ENCODE peak calls at places on chromosomes 12 and 14, in ten cellular contexts. H is uterus, R is heart right ventricle, Q is Panc1, F is A549, B is H9, Y is lower lobe of right lung, C is thyroid gland, V is DND-41, G is neuronal stem cell. X is an unnamed sample.

GRCh38 chr12:27143676-27144075 is 61.3 kb upstream of the C12orf71 start:
- DNase-seq in R (no peak), F (no peak), Y (no peak), H (no peak), B (no peak), V (no peak), Q (no peak), G (no peak), C (no peak), X (no peak)

GRCh38 chr14:44170099-44170498 is 337.0 kb downstream of the FSCB start:
- DNase-seq in C (no peak), G (no peak), Y (no peak), B (no peak), V (no peak), H (no peak), R (no peak), Q (no peak), F (no peak), X (no peak)

GRCh38 chr14:96486705-96487104 is 15.5 kb upstream of the PAPOLA start:
- DNase-seq in Q (no peak), C (no peak), F (no peak), B (no peak), V (no peak), G (no peak), R (no peak), Y (no peak), H (no peak), X (no peak)

GRCh38 chr12:53160000-53160399 is 20.5 kb upstream of the ZNF740 start:
- DNase-seq in G (no peak), F (no peak), Y (no peak), Q (no peak), B (no peak), C (no peak), V (no peak), H (no peak), R (no peak), X (no peak)

GRCh38 chr14:44657688-44658388 is 150.8 kb upstream of the FSCB start:
- DNase-seq in B (no peak), Q (no peak), R (no peak), V (no peak), H (no peak), C (peak; percentile 13), G (peak; percentile 20), F (peak; percentile 10), Y (no peak), X (no peak)

GRCh38 chr12:55965941-55966407 is at the start of gene PMEL:
- DNase-seq in B (peak; percentile 66), Q (no peak), Y (no peak), H (no peak), V (no peak), F (no peak), R (no peak), G (peak; percentile 65), C (no peak), X (no peak)

GRCh38 chr12:52307836-52308806 is 13.1 kb downstream of the KRT83 start:
- DNase-seq in Y (peak; percentile 78), H (no peak), Q (no peak), V (no peak), C (peak; percentile 87), R (peak; percentile 56), F (peak; percentile 49), B (peak; percentile 84), G (peak; percentile 64), X (no peak)

GRCh38 chr12:132771126-132771838 is 9.7 kb upstream of the ANKLE2 start:
- DNase-seq in Y (no peak), H (no peak), F (no peak), Q (no peak), R (no peak), G (no peak), C (no peak), B (no peak), V (no peak), X (no peak)

GRCh38 chr12:13307143-13307831 is 110.8 kb downstream of the EMP1 start:
- DNase-seq in Q (no peak), C (no peak), H (no peak), B (no peak), R (no peak), Y (no peak), F (no peak), V (no peak), G (no peak), X (no peak)

GRCh38 chr12:47868041-47868440 is 36.8 kb downstream of the VDR start:
- DNase-seq in H (no peak), G (no peak), C (no peak), Y (no peak), F (no peak), R (no peak), Q (no peak), B (no peak), V (no peak), X (no peak)

GRCh38 chr12:50537538-50537919 is 32.7 kb downstream of the DIP2B start:
- DNase-seq in H (no peak), R (no peak), C (no peak), G (no peak), B (no peak), Y (no peak), Q (peak; percentile 80), V (no peak), F (peak; percentile 40), X (no peak)

GRCh38 chr12:509494-509893 is 49.8 kb downstream of the B4GALNT3 start:
- DNase-seq in F (no peak), V (no peak), H (no peak), Y (no peak), R (no peak), C (peak; percentile 28), Q (no peak), B (no peak), G (no peak), X (no peak)

GRCh38 chr12:93873561-93873960 is 196.4 kb downstream of the CRADD start:
- DNase-seq in Y (no peak), Q (no peak), G (no peak), F (no peak), V (no peak), H (no peak), C (no peak), B (no peak), R (no peak), X (no peak)
- H3K9me3 ChIP-seq in Y (peaks cover 42% of the 10 kb centered on the region), Q (peaks cover 8% of the 10 kb centered on the region), G (peaks cover 4% of the 10 kb centered on the region), F (peaks cover 55% of the 10 kb centered on the region), V (peaks cover 41% of the 10 kb centered on the region), H (peaks cover 16% of the 10 kb centered on the region), C (no peaks in the 10 kb centered on the region), B (no peaks in the 10 kb centered on the region), R (no peaks in the 10 kb centered on the region), X (peaks cover 2% of the 10 kb centered on the region)

DNA sequence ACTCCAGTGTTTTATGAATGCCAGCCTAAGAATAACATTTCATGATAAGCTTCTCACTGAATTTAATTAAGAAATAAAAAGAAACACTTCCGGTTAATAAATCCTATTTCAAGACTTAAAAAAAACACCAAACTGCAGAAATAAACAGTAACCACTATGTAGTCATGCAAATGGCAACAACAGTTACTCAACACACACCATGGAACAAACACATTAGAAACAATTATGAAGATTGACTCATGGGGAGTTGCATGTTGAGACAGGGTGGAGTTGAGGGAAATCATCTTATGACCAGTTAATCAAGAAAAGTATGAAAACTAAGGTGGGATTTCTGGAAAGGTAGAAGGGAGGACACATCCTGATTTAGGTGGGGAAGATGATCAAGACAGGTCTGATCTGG is 52.7 kb downstream of the PLBD1 start:
- DNase-seq in Q (no peak), C (no peak), H (no peak), F (no peak), V (no peak), Y (no peak), B (no peak), R (no peak), G (no peak), X (no peak)
- H3K9me3 ChIP-seq in Q (no peaks in the 10 kb centered on the region), C (no peaks in the 10 kb centered on the region), H (no peaks in the 10 kb centered on the region), F (no peaks in the 10 kb centered on the region), V (no peaks in the 10 kb centered on the region), Y (no peaks in the 10 kb centered on the region), B (no peaks in the 10 kb centered on the region), R (no peaks in the 10 kb centered on the region), G (no peaks in the 10 kb centered on the region), X (no peaks in the 10 kb centered on the region)

GRCh38 chr14:29796853-29797252 is 130.8 kb downstream of the PRKD1 start:
- DNase-seq in V (no peak), H (no peak), G (no peak), C (no peak), B (no peak), R (no peak), Q (no peak), Y (no peak), F (no peak), X (no peak)
- H3K9me3 ChIP-seq in V (no peaks in the 10 kb centered on the region), H (no peaks in the 10 kb centered on the region), G (no peaks in the 10 kb centered on the region), C (no peaks in the 10 kb centered on the region), B (no peaks in the 10 kb centered on the region), R (no peaks in the 10 kb centered on the region), Q (no peaks in the 10 kb centered on the region), Y (no peaks in the 10 kb centered on the region), F (no peaks in the 10 kb centered on the region), X (no peaks in the 10 kb centered on the region)

GRCh38 chr12:1870998-1871917 is 47.2 kb downstream of the CACNA2D4 start:
- DNase-seq in G (no peak), C (no peak), F (no peak), Y (no peak), Q (no peak), R (no peak), H (no peak), V (no peak), B (peak; percentile 28), X (no peak)
- H3K9me3 ChIP-seq in G (peaks cover 12% of the 10 kb centered on the region), C (no peaks in the 10 kb centered on the region), F (peaks cover 14% of the 10 kb centered on the region), Y (no peaks in the 10 kb centered on the region), Q (no peaks in the 10 kb centered on the region), R (no peaks in the 10 kb centered on the region), H (no peaks in the 10 kb centered on the region), V (peaks cover 5% of the 10 kb centered on the region), B (no peaks in the 10 kb centered on the region), X (no peaks in the 10 kb centered on the region)

GRCh38 chr12:3246253-3246652 is 169.1 kb downstream of the TSPAN9 start:
- DNase-seq in Q (no peak), V (no peak), B (no peak), G (no peak), R (no peak), Y (no peak), H (no peak), F (no peak), C (no peak), X (no peak)
- H3K9me3 ChIP-seq in Q (no peaks in the 10 kb centered on the region), V (no peaks in the 10 kb centered on the region), B (no peaks in the 10 kb centered on the region), G (peaks cover 3% of the 10 kb centered on the region), R (no peaks in the 10 kb centered on the region), Y (no peaks in the 10 kb centered on the region), H (no peaks in the 10 kb centered on the region), F (no peaks in the 10 kb centered on the region), C (no peaks in the 10 kb centered on the region), X (no peaks in the 10 kb centered on the region)

GRCh38 chr14:85154714-85155113 is 375.2 kb upstream of the FLRT2 start:
- DNase-seq in G (no peak), Q (no peak), Y (no peak), H (no peak), R (no peak), F (no peak), B (no peak), V (no peak), C (no peak), X (no peak)
- H3K9me3 ChIP-seq in G (no peaks in the 10 kb centered on the region), Q (no peaks in the 10 kb centered on the region), Y (no peaks in the 10 kb centered on the region), H (no peaks in the 10 kb centered on the region), R (no peaks in the 10 kb centered on the region), F (no peaks in the 10 kb centered on the region), B (no peaks in the 10 kb centered on the region), V (no peaks in the 10 kb centered on the region), C (no peaks in the 10 kb centered on the region), X (no peaks in the 10 kb centered on the region)